ENCODE peak calls at places on chromosomes 7 and 10, in six cellular contexts. B is spleen, Z is A549, H is AG04450, O is dorsolateral prefrontal cortex, P is Panc1. N is an unnamed sample.

GRCh38 chr10:51564896-51565505 is 134.4 kb downstream of the CSTF2T start:
- DNase-seq in B (no peak), Z (no peak), H (no peak), O (no peak), P (no peak), N (no peak)

GRCh38 chr10:59027975-59028640 is 148.3 kb upstream of the PHYHIPL start:
- DNase-seq in B (no peak), Z (no peak), H (no peak), O (no peak), P (no peak), N (no peak)

GRCh38 chr7:108653526-108653925 is 83.9 kb downstream of the DNAJB9 start:
- DNase-seq in B (no peak), Z (no peak), H (no peak), O (no peak), P (no peak), N (no peak)

GRCh38 chr10:124049484-124049883 is 43.9 kb downstream of the CHST15 start:
- DNase-seq in B (peak), Z (peak), H (no peak), O (no peak), P (peak), N (no peak)

GRCh38 chr10:125123363-125124113 is 36.8 kb downstream of the CTBP2 start:
- DNase-seq in B (peak), Z (peak), H (no peak), O (peak), P (peak), N (peak)

GRCh38 chr10:42998481-42999384 is 78.1 kb upstream of the RET start:
- DNase-seq in B (peak), Z (no peak), H (no peak), O (no peak), P (no peak), N (no peak)

GRCh38 chr10:28875535-28876208 is 198.4 kb downstream of the BAMBI start:
- DNase-seq in B (no peak), Z (no peak), H (no peak), O (peak), P (no peak), N (no peak)

GRCh38 chr7:128116740-128117139 is 85.5 kb upstream of the LRRC4 start:
- DNase-seq in B (peak), Z (no peak), H (no peak), O (no peak), P (no peak), N (no peak)

GRCh38 chr10:17643755-17644484 is at the start of gene STAM:
- DNase-seq in B (peak), Z (peak), H (peak), O (peak), P (peak), N (peak)

GRCh38 chr7:102393467-102393866 is 2.7 kb upstream of the PRKRIP1 start:
- DNase-seq in B (no peak), Z (no peak), H (no peak), O (no peak), P (no peak), N (no peak)

GRCh38 chr10:36597921-36598320 is 527.5 kb upstream of the ANKRD30A start:
- DNase-seq in B (no peak), Z (no peak), H (no peak), O (no peak), P (no peak), N (no peak)

GRCh38 chr10:30062090-30062489 is 2.7 kb upstream of the JCAD start:
- DNase-seq in B (no peak), Z (no peak), H (peak), O (no peak), P (no peak), N (no peak)

GRCh38 chr7:100430450-100431285 is 1.0 kb downstream of the MEPCE start:
- DNase-seq in B (peak), Z (no peak), H (no peak), O (no peak), P (no peak), N (peak)

GRCh38 chr10:103700436-103700715 is 155.0 kb downstream of the SH3PXD2A start:
- DNase-seq in B (no peak), Z (no peak), H (no peak), O (no peak), P (no peak), N (no peak)

GRCh38 chr10:131946321-131946751 is 35.4 kb downstream of the BNIP3 start:
- DNase-seq in B (peak), Z (peak), H (peak), O (no peak), P (peak), N (no peak)

GRCh38 chr7:117435475-117436043 is 8.3 kb upstream of the ASZ1 start:
- DNase-seq in B (no peak), Z (no peak), H (no peak), O (no peak), P (no peak), N (no peak)

GRCh38 chr10:79400567-79401004 is 44.8 kb downstream of the ZCCHC24 start:
- DNase-seq in B (peak), Z (peak), H (no peak), O (no peak), P (peak), N (no peak)

GRCh38 chr7:36312064-36312914 is 77.4 kb upstream of the ANLN start:
- DNase-seq in B (peak), Z (no peak), H (no peak), O (no peak), P (no peak), N (no peak)

GRCh38 chr10:4246881-4247358 is 461.9 kb upstream of the KLF6 start:
- DNase-seq in B (no peak), Z (no peak), H (peak), O (no peak), P (no peak), N (no peak)

GRCh38 chr7:129295015-129295423 is 70.2 kb downstream of the AHCYL2 start:
- DNase-seq in B (no peak), Z (no peak), H (no peak), O (no peak), P (no peak), N (no peak)

GRCh38 chr10:5443429-5443828 is 31.1 kb downstream of the NET1 start:
- DNase-seq in B (no peak), Z (no peak), H (no peak), O (no peak), P (no peak), N (no peak)

GRCh38 chr7:47734949-47735291 is 153.0 kb upstream of the TNS3 start:
- DNase-seq in B (no peak), Z (no peak), H (no peak), O (no peak), P (no peak), N (no peak)

GRCh38 chr7:125561006-125561405 is 631.4 kb upstream of the POT1 start:
- DNase-seq in B (no peak), Z (no peak), H (no peak), O (no peak), P (no peak), N (no peak)
- H3K4me3 ChIP-seq in B (no peak), Z (peak), H (no peak), O (peak), P (peak), N (peak)

GRCh38 chr7:122858310-122858709 is 27.9 kb downstream of the CADPS2 start:
- DNase-seq in B (no peak), Z (no peak), H (no peak), O (no peak), P (no peak), N (no peak)
- H3K27ac ChIP-seq in B (no peak), Z (no peak), H (no peak), O (no peak), P (no peak), N (no peak)

GRCh38 chr10:20839910-20840309 is 57.2 kb downstream of the NEBL start:
- DNase-seq in B (no peak), Z (no peak), H (no peak), O (no peak), P (no peak), N (no peak)

GRCh38 chr10:20839141-20839540 is 58.0 kb downstream of the NEBL start:
- DNase-seq in B (no peak), Z (no peak), H (no peak), O (no peak), P (no peak), N (no peak)

GRCh38 chr10:20846263-20846662 is 50.8 kb downstream of the NEBL start:
- DNase-seq in B (no peak), Z (no peak), H (no peak), O (no peak), P (no peak), N (no peak)

GRCh38 chr10:20836401-20836800 is 60.7 kb downstream of the NEBL start:
- DNase-seq in B (no peak), Z (no peak), H (no peak), O (no peak), P (no peak), N (no peak)

GRCh38 chr10:20841419-20841818 is 55.7 kb downstream of the NEBL start:
- DNase-seq in B (no peak), Z (no peak), H (no peak), O (no peak), P (no peak), N (no peak)
- H3K4me3 ChIP-seq in B (no peak), Z (no peak), H (no peak), O (no peak), P (no peak), N (no peak)

GRCh38 chr10:133231946-133232574 is 2.0 kb downstream of the UTF1 start:
- DNase-seq in B (no peak), Z (no peak), H (no peak), O (no peak), P (no peak), N (no peak)
- H3K27ac ChIP-seq in B (no peak), Z (no peak), H (no peak), O (no peak), P (no peak), N (no peak)

DNA sequence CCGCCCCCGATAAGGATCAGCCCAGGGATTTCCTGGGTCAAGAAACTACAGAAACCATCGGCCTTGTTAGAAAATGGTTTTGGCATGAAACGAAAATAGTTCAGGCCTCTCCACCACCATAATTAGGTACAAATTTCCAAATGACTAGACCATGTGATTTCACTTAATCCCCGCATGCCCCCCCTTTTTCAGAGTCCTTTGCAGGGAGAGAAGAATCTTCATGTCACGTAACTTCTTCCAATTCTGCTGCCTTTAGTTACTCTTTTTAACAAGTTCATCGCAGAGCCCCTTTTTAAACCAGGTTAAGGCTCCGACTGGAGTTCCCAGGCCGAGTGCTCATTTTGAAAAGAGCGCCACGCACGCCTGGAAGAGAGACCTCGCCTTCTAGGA is 3.4 kb downstream of the PDGFA start:
- DNase-seq in B (no peak), Z (no peak), H (no peak), O (no peak), P (no peak), N (no peak)
- H3K4me3 ChIP-seq in B (peak), Z (no peak), H (no peak), O (peak), P (no peak), N (peak)

DNA sequence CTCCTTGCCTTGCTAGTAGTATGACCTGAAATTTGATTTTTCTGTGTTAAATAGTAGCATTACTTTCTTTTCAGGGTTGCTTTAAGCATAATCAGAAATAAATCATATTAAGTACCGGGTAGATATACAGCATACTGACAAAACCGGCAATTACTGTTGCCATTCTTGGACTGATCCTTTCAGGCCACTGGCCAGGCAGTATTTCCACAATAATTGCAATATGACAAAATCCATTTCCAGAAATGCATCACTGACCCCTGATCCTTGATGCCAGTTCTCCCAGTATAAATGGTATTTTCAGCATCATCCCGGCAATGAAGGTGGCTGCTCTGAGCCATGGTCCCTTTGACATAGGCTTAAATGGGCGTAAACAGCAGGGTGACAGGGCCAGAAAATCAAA is 6.8 kb downstream of the LRIT1 start:
- DNase-seq in B (no peak), Z (no peak), H (no peak), O (no peak), P (no peak), N (no peak)
- H3K27ac ChIP-seq in B (no peak), Z (no peak), H (no peak), O (no peak), P (no peak), N (no peak)

GRCh38 chr7:119288401-119288800 is 984.6 kb upstream of the KCND2 start:
- DNase-seq in B (no peak), Z (no peak), H (no peak), O (no peak), P (no peak), N (no peak)

GRCh38 chr7:119281181-119281846 is 991.7 kb upstream of the KCND2 start:
- DNase-seq in B (no peak), Z (no peak), H (no peak), O (no peak), P (no peak), N (no peak)

DNA sequence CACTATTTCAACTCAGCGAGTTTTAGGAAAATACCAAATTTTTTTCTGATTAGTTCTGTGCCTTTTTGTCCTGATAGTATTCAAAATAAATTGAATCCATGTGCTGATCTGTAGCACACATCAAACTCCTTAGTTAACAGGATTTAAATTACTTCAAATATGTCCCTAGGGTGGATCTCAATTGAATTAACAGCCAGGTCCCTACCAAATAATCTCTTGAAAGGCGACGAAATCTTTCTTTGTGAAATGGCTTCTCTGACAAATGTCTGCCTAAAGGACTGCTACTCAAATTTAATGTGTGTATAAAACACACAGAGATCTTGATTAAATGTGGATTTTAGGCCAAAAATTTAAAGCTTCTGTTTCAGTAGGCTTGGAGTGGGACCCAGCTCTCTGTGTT is 989.6 kb upstream of the KCND2 start:
- DNase-seq in B (no peak), Z (no peak), H (no peak), O (no peak), P (no peak), N (no peak)
- H3K4me3 ChIP-seq in B (no peak), Z (no peak), H (no peak), O (no peak), P (no peak), N (no peak)

DNA sequence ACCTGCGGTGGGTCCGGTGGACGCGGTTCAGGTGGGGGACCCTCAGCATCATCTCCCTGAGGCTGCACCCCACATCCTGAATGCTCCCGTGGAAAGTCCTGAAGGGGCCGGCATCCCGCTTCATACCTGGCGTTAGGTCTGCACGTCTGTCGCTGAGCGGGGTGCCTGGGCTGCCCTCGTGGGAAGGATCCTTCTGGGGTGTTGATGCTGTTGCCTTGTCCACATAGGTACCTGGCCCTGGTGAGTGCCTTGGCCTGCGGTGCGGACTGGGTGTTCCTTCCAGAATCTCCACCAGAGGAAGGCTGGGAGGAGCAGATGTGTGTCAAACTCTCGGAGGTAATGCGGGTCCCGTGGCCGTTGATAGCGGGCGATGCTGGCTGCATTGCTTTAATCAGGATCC is 37.8 kb downstream of the PFKP start:
- DNase-seq in B (no peak), Z (no peak), H (no peak), O (no peak), P (no peak), N (no peak)
- H3K27ac ChIP-seq in B (no peak), Z (peak), H (no peak), O (peak), P (no peak), N (no peak)

DNA sequence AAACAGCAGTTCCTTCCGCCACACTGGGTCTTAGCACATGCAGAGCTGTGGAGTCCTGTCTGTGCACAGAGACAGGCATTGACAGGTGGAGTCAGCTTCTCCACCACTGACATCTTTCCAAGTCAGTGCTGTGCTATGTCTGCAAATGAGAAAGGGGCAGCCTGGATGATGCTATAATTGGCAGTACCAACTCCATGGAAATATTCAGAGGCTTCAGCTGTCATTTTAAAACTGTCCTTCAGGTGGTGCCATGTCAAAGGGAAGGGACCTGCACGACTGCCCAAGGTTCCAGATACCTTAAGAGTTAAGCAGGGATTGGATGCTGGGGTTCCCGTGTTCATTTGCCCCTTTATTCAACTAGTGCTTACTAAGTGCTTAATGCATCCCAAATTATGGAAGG is 258.0 kb upstream of the PRKCQ start:
- DNase-seq in B (no peak), Z (no peak), H (no peak), O (no peak), P (no peak), N (no peak)
- H3K4me3 ChIP-seq in B (no peak), Z (no peak), H (no peak), O (no peak), P (no peak), N (no peak)

GRCh38 chr7:32461484-32461883 is 28.7 kb downstream of the LSM5 start:
- DNase-seq in B (no peak), Z (no peak), H (no peak), O (no peak), P (no peak), N (no peak)

GRCh38 chr7:32458025-32458424 is 32.2 kb downstream of the LSM5 start:
- DNase-seq in B (no peak), Z (no peak), H (no peak), O (no peak), P (no peak), N (no peak)

GRCh38 chr7:32459767-32460166 is 30.4 kb downstream of the LSM5 start:
- DNase-seq in B (no peak), Z (no peak), H (no peak), O (no peak), P (no peak), N (no peak)

GRCh38 chr7:32462966-32463365 is 27.2 kb downstream of the LSM5 start:
- DNase-seq in B (no peak), Z (no peak), H (no peak), O (no peak), P (no peak), N (no peak)

DNA sequence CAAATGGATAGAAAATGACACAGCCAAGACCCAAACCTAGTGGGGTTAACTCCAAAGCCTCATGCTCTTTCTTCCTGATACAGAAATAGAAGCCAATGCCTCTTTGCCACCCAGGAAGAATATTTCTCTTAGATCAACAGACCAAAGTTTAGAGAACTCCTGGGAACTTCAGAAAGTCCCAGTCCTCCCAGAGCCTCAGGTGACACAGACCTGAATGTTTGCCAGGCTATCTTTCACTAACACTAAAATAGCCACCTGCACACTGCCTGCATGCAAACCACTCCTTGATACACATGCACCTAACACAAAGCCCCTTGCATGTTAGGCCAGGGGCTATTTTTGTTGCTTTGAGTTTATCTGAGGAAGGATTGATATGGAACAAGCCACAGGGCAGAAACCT is 27.7 kb downstream of the LSM5 start:
- DNase-seq in B (no peak), Z (no peak), H (no peak), O (no peak), P (no peak), N (no peak)
- H3K27ac ChIP-seq in B (no peak), Z (no peak), H (no peak), O (no peak), P (no peak), N (no peak)

N was measured in tibial nerve.